ENCODE peak calls at places on chromosomes 5 and 9, in six cellular contexts. K is brain microvascular endothelial cell, Z is AG10803, F is fibroblast of pulmonary artery, Q is endodermal cell, V is IMR-90. S is an unnamed sample.

GRCh38 chr9:35110327-35110758 is 5.3 kb downstream of the ATOSB start:
- DNase-seq in F (peak; percentile 42), Q (no peak), K (peak; percentile 49), Z (peak; percentile 56), V (peak; percentile 43), S (peak; percentile 26)

GRCh38 chr9:72351538-72352453 is 13.2 kb downstream of the ZFAND5 start:
- DNase-seq in F (peak; percentile 45), Z (no peak), K (peak; percentile 85), Q (peak; percentile 59), V (peak; percentile 91), S (no peak)

GRCh38 chr5:155616779-155617392 is 603.3 kb downstream of the KIF4B start:
- DNase-seq in F (no peak), K (no peak), Q (peak; percentile 94), V (no peak), Z (peak; percentile 16), S (peak; percentile 26)

GRCh38 chr9:114031948-114032688 is 46.0 kb downstream of the AMBP start:
- DNase-seq in Q (peak; percentile 28), K (no peak), Z (no peak), F (no peak), V (no peak), S (no peak)

GRCh38 chr9:13718086-13718485 is 438.6 kb upstream of the MPDZ start:
- DNase-seq in K (peak; percentile 16), Z (peak; percentile 24), F (peak; percentile 23), Q (no peak), V (peak; percentile 9), S (no peak)

GRCh38 chr5:145752534-145752933 is 82.6 kb downstream of the PRELID2 start:
- DNase-seq in Q (no peak), F (peak; percentile 7), K (no peak), V (no peak), Z (no peak), S (no peak)

GRCh38 chr5:76601470-76601869 is 21.7 kb downstream of the F2RL2 start:
- DNase-seq in Z (peak; percentile 72), F (peak; percentile 87), K (peak; percentile 72), V (peak; percentile 80), Q (no peak), S (no peak)

GRCh38 chr5:61450170-61450815 is 118.2 kb downstream of the ZSWIM6 start:
- DNase-seq in V (peak; percentile 91), F (peak; percentile 88), K (peak; percentile 67), Z (peak; percentile 96), Q (no peak), S (no peak)

GRCh38 chr5:5320062-5320805 is 102.2 kb upstream of the ICE1 start:
- DNase-seq in V (no peak), F (no peak), K (no peak), Z (no peak), Q (peak; percentile 51), S (no peak)

GRCh38 chr5:142807378-142807911 is 37.3 kb downstream of the ARHGAP26 start:
- DNase-seq in Q (no peak), F (no peak), V (no peak), K (no peak), Z (no peak), S (no peak)

GRCh38 chr9:128886211-128886826 is 4.4 kb downstream of the LRRC8A start:
- DNase-seq in F (peak; percentile 65), Z (no peak), V (peak; percentile 43), Q (no peak), K (no peak), S (no peak)

GRCh38 chr9:124350485-124351263 is 64.6 kb downstream of the PSMB7 start:
- DNase-seq in V (no peak), Q (no peak), F (no peak), Z (no peak), K (no peak), S (no peak)

GRCh38 chr9:121738969-121739368 is 87.5 kb downstream of the DAB2IP start:
- DNase-seq in Z (peak; percentile 61), V (peak; percentile 61), Q (no peak), K (no peak), F (peak; percentile 20), S (peak; percentile 76)

GRCh38 chr9:109972026-109973005 is 192.3 kb downstream of the PALM2AKAP2 start:
- DNase-seq in Q (no peak), Z (no peak), F (no peak), V (no peak), K (no peak), S (no peak)
- TF ChIP-seq CTCF in Q (peak; percentile 56), Z (no peak), F (no peak), V (no peak), K (peak; percentile 32), S (no peak)

GRCh38 chr9:3447143-3447542 is 78.7 kb downstream of the RFX3 start:
- DNase-seq in V (no peak), K (no peak), Z (no peak), Q (no peak), F (no peak), S (no peak)
- TF ChIP-seq CTCF in V (no peak), K (no peak), Z (no peak), Q (no peak), F (no peak), S (no peak)

GRCh38 chr9:14770592-14770991 is 48.1 kb upstream of the CER1 start:
- DNase-seq in Z (no peak), V (no peak), K (no peak), Q (no peak), F (no peak), S (no peak)

GRCh38 chr9:14766299-14766698 is 43.8 kb upstream of the CER1 start:
- DNase-seq in F (peak; percentile 5), Q (no peak), Z (peak; percentile 83), V (peak; percentile 3), K (no peak), S (no peak)

GRCh38 chr9:14768561-14769234 is 46.2 kb upstream of the CER1 start:
- DNase-seq in K (peak; percentile 58), Z (peak; percentile 60), Q (peak; percentile 69), F (peak; percentile 78), V (peak; percentile 51), S (no peak)

DNA sequence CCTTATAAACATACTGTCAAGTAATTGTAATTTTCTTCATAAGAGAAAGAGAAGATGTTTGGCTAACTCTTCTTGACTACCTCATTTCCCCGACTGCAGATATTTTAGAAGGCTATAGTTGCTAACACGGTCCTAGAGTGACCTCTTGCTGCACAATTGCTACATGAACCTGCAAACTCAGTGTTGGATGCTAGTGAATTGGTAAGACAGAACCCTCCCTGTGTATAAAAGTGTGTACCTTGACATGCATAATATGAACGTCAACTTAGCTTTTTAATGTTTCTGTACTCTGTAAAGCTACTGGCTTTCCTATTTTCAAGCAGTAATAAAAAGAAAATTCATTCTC is 46.7 kb upstream of the CER1 start:
- DNase-seq in Q (peak; percentile 77), K (peak; percentile 32), Z (peak; percentile 15), V (peak; percentile 5), F (peak; percentile 65), S (no peak)
- TF ChIP-seq CTCF in Q (peak; percentile 84), K (peak; percentile 45), Z (peak; percentile 43), V (no peak), F (peak; percentile 46), S (no peak)

DNA sequence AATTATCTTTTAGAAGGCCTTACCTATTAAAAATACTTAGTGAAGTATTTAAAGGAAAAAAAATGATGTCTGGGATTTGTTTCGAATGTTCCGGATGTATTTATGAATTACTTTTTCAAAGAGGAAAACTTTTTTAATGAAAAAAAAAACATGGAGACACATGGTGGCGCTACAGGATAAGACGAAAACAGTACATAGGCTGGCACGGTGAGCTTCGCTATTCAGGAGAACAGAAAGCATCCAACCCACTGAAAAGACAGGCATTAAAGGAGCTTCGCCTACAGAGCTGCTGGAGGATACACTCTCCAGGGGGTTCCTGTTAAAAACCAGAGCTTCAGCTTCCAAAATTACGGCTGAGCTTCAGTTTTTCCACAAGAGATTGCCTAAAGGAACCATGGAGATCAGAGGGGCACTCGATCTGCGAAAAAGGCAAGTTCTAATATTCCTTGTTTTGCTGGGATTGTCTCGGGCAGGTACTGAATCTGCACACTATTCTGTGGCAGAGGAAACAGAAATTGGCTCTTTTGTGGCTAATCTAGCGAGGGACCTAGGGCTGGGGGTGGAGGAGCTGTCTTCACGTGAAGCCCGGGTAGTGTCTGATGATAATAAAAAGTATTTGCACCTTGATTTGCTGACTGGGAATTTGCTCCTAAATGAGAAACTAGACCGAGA is at the start of gene PCDHB14:
- DNase-seq in K (no peak), Q (peak; percentile 72), Z (peak; percentile 44), F (peak; percentile 60), V (peak; percentile 20), S (no peak)
- TF ChIP-seq CTCF in K (no peak), Q (peak; percentile 80), Z (peak; percentile 34), F (peak; percentile 20), V (peak; percentile 34), S (no peak)

GRCh38 chr9:91949946-91950664 is at the start of gene ROR2:
- DNase-seq in K (no peak), F (peak; percentile 70), Z (peak; percentile 35), V (peak; percentile 63), Q (peak; percentile 94), S (peak; percentile 84)

GRCh38 chr9:91946825-91947224 is 3.2 kb downstream of the ROR2 start:
- DNase-seq in V (peak; percentile 20), Q (no peak), K (no peak), Z (no peak), F (no peak), S (no peak)

GRCh38 chr9:91949293-91949945 is 609 bp downstream of the ROR2 start:
- DNase-seq in Z (no peak), F (peak; percentile 27), Q (peak; percentile 77), K (no peak), V (no peak), S (no peak)

GRCh38 chr9:91948061-91948422 is 2.0 kb downstream of the ROR2 start:
- DNase-seq in Z (no peak), F (peak; percentile 56), Q (peak; percentile 76), V (peak; percentile 16), K (no peak), S (no peak)

DNA sequence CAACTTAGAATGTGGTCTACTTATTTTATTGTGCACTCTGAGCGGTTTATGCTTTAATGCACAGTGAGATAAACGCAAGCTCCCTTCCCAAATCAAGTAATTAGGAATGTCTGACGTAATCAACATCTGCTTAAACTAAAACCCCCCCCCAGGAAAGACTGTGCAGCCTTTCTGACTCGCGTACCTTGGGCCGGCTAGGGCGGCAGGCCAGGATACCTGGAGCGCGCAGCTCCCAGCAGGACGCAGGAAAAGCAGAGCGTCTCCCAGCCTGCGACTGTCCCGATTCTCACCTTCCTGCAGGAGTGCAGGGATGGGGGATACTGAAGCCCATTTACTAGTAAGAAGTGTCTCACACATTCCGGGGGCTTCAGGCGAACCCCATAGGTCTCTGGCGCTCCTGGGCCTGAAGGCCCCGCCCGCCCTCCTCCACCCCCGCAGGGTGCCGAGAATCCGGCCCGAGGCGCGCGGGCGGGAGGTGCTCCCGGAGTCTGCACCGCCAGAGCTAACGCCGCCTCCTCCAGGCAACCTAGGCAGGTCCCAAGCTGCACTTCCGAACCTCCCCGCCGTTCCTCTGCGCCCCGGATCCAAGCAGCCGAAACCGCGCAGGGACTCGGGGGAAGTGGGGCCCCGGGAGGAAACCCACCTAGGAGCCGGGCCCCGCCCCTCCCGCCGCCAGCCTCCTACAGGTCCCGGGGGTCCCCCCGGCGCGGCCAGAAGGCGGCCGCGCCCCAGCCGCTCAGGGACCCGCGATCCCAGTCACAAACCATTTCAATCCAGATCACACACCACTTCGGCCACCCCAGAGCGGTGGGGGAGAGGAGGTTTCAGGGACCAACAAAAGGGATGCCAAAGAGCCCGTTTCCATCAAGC is 1.4 kb downstream of the ROR2 start:
- DNase-seq in Z (no peak), Q (peak; percentile 92), V (peak; percentile 57), F (peak; percentile 67), K (peak; percentile 20), S (peak; percentile 76)
- TF ChIP-seq CTCF in Z (no peak), Q (peak; percentile 65), V (peak; percentile 19), F (no peak), K (peak; percentile 26), S (peak; percentile 46)

S was measured in stomach.